ENCODE peak calls at places on chromosomes 5 and 9, in ten cellular contexts. L is RPMI8226; U is fibroblast of gingiva; X is dorsolateral prefrontal cortex; V is putamen; O is right cardiac atrium; H is WTC11; N is stimulated activated naive CD8-positive, alpha-beta T cell treated with anti-CD3 and anti-CD28 coated beads, Interleukin-15, amount 100 ng/mL, for 72 hours; Q is anterior cingulate cortex; P is endodermal cell. F is an unnamed sample.

GRCh38 chr5:16600397-16600796 is 16.4 kb downstream of the RETREG1 start:
- DNase-seq in X (peak; percentile 76), N (no peak), U (no peak), V (peak; percentile 84), O (peak; percentile 90), P (no peak), H (no peak), Q (peak; percentile 72), L (peak; percentile 14), F (peak; percentile 79)

GRCh38 chr5:127596501-127596900 is 52.4 kb upstream of the CTXN3 start:
- DNase-seq in V (no peak), X (no peak), O (no peak), P (peak; percentile 47), L (no peak), Q (no peak), U (no peak), N (no peak), H (no peak), F (no peak)

GRCh38 chr5:43515678-43516048 is 715 bp upstream of the C5orf34 start:
- DNase-seq in Q (no peak), P (no peak), L (no peak), N (no peak), X (no peak), U (no peak), O (no peak), V (no peak), H (no peak), F (no peak)

GRCh38 chr5:179762079-179762780 is 29.6 kb downstream of the MAML1 start:
- DNase-seq in U (no peak), P (peak; percentile 61), Q (no peak), O (peak; percentile 25), H (no peak), X (no peak), L (peak; percentile 41), N (no peak), V (no peak), F (no peak)

GRCh38 chr5:775960-776861 is 8.3 kb downstream of the ZDHHC11B start:
- DNase-seq in V (no peak), X (no peak), N (no peak), L (peak; percentile 2), H (no peak), P (peak; percentile 40), U (no peak), Q (no peak), O (peak; percentile 64), F (no peak)

GRCh38 chr9:125146247-125146646 is 2.9 kb upstream of the SCAI start:
- DNase-seq in L (no peak), U (peak; percentile 89), O (no peak), P (no peak), Q (no peak), H (no peak), V (no peak), N (no peak), X (no peak), F (no peak)

GRCh38 chr9:14304242-14304641 is 9.7 kb downstream of the NFIB start:
- DNase-seq in U (no peak), Q (no peak), V (peak; percentile 60), X (no peak), N (no peak), P (no peak), L (no peak), O (no peak), H (no peak), F (no peak)

GRCh38 chr9:110752766-110753165 is 84.2 kb downstream of the MUSK start:
- DNase-seq in O (no peak), P (no peak), U (peak; percentile 99), V (no peak), N (no peak), H (no peak), X (no peak), Q (no peak), L (no peak), F (no peak)

F was measured in hippocampal formation.